ENCODE peak calls at places on chromosome 14, in ten cellular contexts. One of them, this sample, is unnamed.

GRCh38 chr14:38522724-38523123 is 266.8 kb upstream of the CLEC14A start:
- DNase-seq in GM06990: no peak
- DNase-seq in stimulated activated CD8-positive, alpha-beta memory T cell treated with anti-CD3 and anti-CD28 coated beads, Interleukin-7, amount 100 ng/mL, for 1 hour: no peak
- DNase-seq in Daoy: no peak
- DNase-seq in SW480: no peak
- DNase-seq in Ammon's horn: no peak
- DNase-seq in iPS-NIHi11: no peak
- DNase-seq in cardiac fibroblast: peak
- DNase-seq in foreskin fibroblast: no peak
- DNase-seq in effector CD8-positive, alpha-beta T cell: no peak
- DNase-seq in this sample: peak

GRCh38 chr14:35155962-35156361 is 33.6 kb downstream of the PRORP start:
- DNase-seq in GM06990: peak
- DNase-seq in stimulated activated CD8-positive, alpha-beta memory T cell treated with anti-CD3 and anti-CD28 coated beads, Interleukin-7, amount 100 ng/mL, for 1 hour: no peak
- DNase-seq in Daoy: peak
- DNase-seq in SW480: no peak
- DNase-seq in Ammon's horn: no peak
- DNase-seq in iPS-NIHi11: no peak
- DNase-seq in cardiac fibroblast: peak
- DNase-seq in foreskin fibroblast: peak
- DNase-seq in effector CD8-positive, alpha-beta T cell: no peak
- DNase-seq in this sample: peak

GRCh38 chr14:96519970-96520369 is 17.8 kb downstream of the PAPOLA start:
- DNase-seq in GM06990: no peak
- DNase-seq in stimulated activated CD8-positive, alpha-beta memory T cell treated with anti-CD3 and anti-CD28 coated beads, Interleukin-7, amount 100 ng/mL, for 1 hour: no peak
- DNase-seq in Daoy: no peak
- DNase-seq in SW480: no peak
- DNase-seq in Ammon's horn: no peak
- DNase-seq in iPS-NIHi11: no peak
- DNase-seq in cardiac fibroblast: no peak
- DNase-seq in foreskin fibroblast: no peak
- DNase-seq in effector CD8-positive, alpha-beta T cell: no peak
- DNase-seq in this sample: no peak

GRCh38 chr14:104016873-104017650 is 68.4 kb upstream of the ASPG start:
- DNase-seq in GM06990: no peak
- DNase-seq in stimulated activated CD8-positive, alpha-beta memory T cell treated with anti-CD3 and anti-CD28 coated beads, Interleukin-7, amount 100 ng/mL, for 1 hour: no peak
- DNase-seq in Daoy: no peak
- DNase-seq in SW480: no peak
- DNase-seq in Ammon's horn: no peak
- DNase-seq in iPS-NIHi11: no peak
- DNase-seq in cardiac fibroblast: no peak
- DNase-seq in foreskin fibroblast: peak
- DNase-seq in effector CD8-positive, alpha-beta T cell: no peak
- DNase-seq in this sample: peak

GRCh38 chr14:36161781-36162180 is 14.7 kb downstream of the PTCSC3 start:
- DNase-seq in GM06990: no peak
- DNase-seq in stimulated activated CD8-positive, alpha-beta memory T cell treated with anti-CD3 and anti-CD28 coated beads, Interleukin-7, amount 100 ng/mL, for 1 hour: no peak
- DNase-seq in Daoy: peak
- DNase-seq in SW480: peak
- DNase-seq in Ammon's horn: no peak
- DNase-seq in iPS-NIHi11: no peak
- DNase-seq in cardiac fibroblast: no peak
- DNase-seq in foreskin fibroblast: no peak
- DNase-seq in effector CD8-positive, alpha-beta T cell: no peak
- DNase-seq in this sample: no peak

GRCh38 chr14:101226603-101227425 is 323.3 kb upstream of the RTL1 start:
- DNase-seq in GM06990: no peak
- DNase-seq in stimulated activated CD8-positive, alpha-beta memory T cell treated with anti-CD3 and anti-CD28 coated beads, Interleukin-7, amount 100 ng/mL, for 1 hour: no peak
- DNase-seq in Daoy: no peak
- DNase-seq in SW480: peak
- DNase-seq in Ammon's horn: peak
- DNase-seq in iPS-NIHi11: no peak
- DNase-seq in cardiac fibroblast: no peak
- DNase-seq in foreskin fibroblast: no peak
- DNase-seq in effector CD8-positive, alpha-beta T cell: no peak
- DNase-seq in this sample: no peak

GRCh38 chr14:41606249-41607118 is at the start of gene LRFN5:
- DNase-seq in GM06990: no peak
- DNase-seq in stimulated activated CD8-positive, alpha-beta memory T cell treated with anti-CD3 and anti-CD28 coated beads, Interleukin-7, amount 100 ng/mL, for 1 hour: no peak
- DNase-seq in Daoy: peak
- DNase-seq in SW480: no peak
- DNase-seq in Ammon's horn: peak
- DNase-seq in iPS-NIHi11: peak
- DNase-seq in cardiac fibroblast: peak
- DNase-seq in foreskin fibroblast: peak
- DNase-seq in effector CD8-positive, alpha-beta T cell: no peak
- DNase-seq in this sample: no peak

GRCh38 chr14:62943202-62943601 is 102.1 kb downstream of the KCNH5 start:
- DNase-seq in GM06990: no peak
- DNase-seq in stimulated activated CD8-positive, alpha-beta memory T cell treated with anti-CD3 and anti-CD28 coated beads, Interleukin-7, amount 100 ng/mL, for 1 hour: no peak
- DNase-seq in Daoy: no peak
- DNase-seq in SW480: no peak
- DNase-seq in Ammon's horn: no peak
- DNase-seq in iPS-NIHi11: no peak
- DNase-seq in cardiac fibroblast: peak
- DNase-seq in foreskin fibroblast: peak
- DNase-seq in effector CD8-positive, alpha-beta T cell: no peak
- DNase-seq in this sample: no peak

GRCh38 chr14:104993306-104993705 is 7.7 kb downstream of the CLBA1 start:
- DNase-seq in GM06990: no peak
- DNase-seq in stimulated activated CD8-positive, alpha-beta memory T cell treated with anti-CD3 and anti-CD28 coated beads, Interleukin-7, amount 100 ng/mL, for 1 hour: no peak
- DNase-seq in Daoy: no peak
- DNase-seq in SW480: no peak
- DNase-seq in Ammon's horn: no peak
- DNase-seq in iPS-NIHi11: no peak
- DNase-seq in cardiac fibroblast: no peak
- DNase-seq in foreskin fibroblast: no peak
- DNase-seq in effector CD8-positive, alpha-beta T cell: no peak
- DNase-seq in this sample: no peak

GRCh38 chr14:78143489-78144145 is 26.6 kb upstream of the NRXN3 start:
- DNase-seq in GM06990: no peak
- DNase-seq in stimulated activated CD8-positive, alpha-beta memory T cell treated with anti-CD3 and anti-CD28 coated beads, Interleukin-7, amount 100 ng/mL, for 1 hour: no peak
- DNase-seq in Daoy: peak
- DNase-seq in SW480: peak
- DNase-seq in Ammon's horn: no peak
- DNase-seq in iPS-NIHi11: no peak
- DNase-seq in cardiac fibroblast: peak
- DNase-seq in foreskin fibroblast: no peak
- DNase-seq in effector CD8-positive, alpha-beta T cell: no peak
- DNase-seq in this sample: peak

GRCh38 chr14:103393687-103394626 is 8.7 kb downstream of the MARK3 start:
- DNase-seq in GM06990: peak
- DNase-seq in stimulated activated CD8-positive, alpha-beta memory T cell treated with anti-CD3 and anti-CD28 coated beads, Interleukin-7, amount 100 ng/mL, for 1 hour: no peak
- DNase-seq in Daoy: no peak
- DNase-seq in SW480: peak
- DNase-seq in Ammon's horn: no peak
- DNase-seq in iPS-NIHi11: peak
- DNase-seq in cardiac fibroblast: peak
- DNase-seq in foreskin fibroblast: peak
- DNase-seq in effector CD8-positive, alpha-beta T cell: no peak
- DNase-seq in this sample: peak

GRCh38 chr14:68548194-68549056 is 244.4 kb downstream of the ZFP36L1 start:
- DNase-seq in GM06990: no peak
- DNase-seq in stimulated activated CD8-positive, alpha-beta memory T cell treated with anti-CD3 and anti-CD28 coated beads, Interleukin-7, amount 100 ng/mL, for 1 hour: no peak
- DNase-seq in Daoy: peak
- DNase-seq in SW480: peak
- DNase-seq in Ammon's horn: peak
- DNase-seq in iPS-NIHi11: peak
- DNase-seq in cardiac fibroblast: peak
- DNase-seq in foreskin fibroblast: peak
- DNase-seq in effector CD8-positive, alpha-beta T cell: no peak
- DNase-seq in this sample: peak

GRCh38 chr14:37583358-37584210 is 11.5 kb downstream of the FOXA1 start:
- DNase-seq in GM06990: no peak
- DNase-seq in stimulated activated CD8-positive, alpha-beta memory T cell treated with anti-CD3 and anti-CD28 coated beads, Interleukin-7, amount 100 ng/mL, for 1 hour: no peak
- DNase-seq in Daoy: peak
- DNase-seq in SW480: peak
- DNase-seq in Ammon's horn: no peak
- DNase-seq in iPS-NIHi11: no peak
- DNase-seq in cardiac fibroblast: no peak
- DNase-seq in foreskin fibroblast: no peak
- DNase-seq in effector CD8-positive, alpha-beta T cell: no peak
- DNase-seq in this sample: no peak

GRCh38 chr14:80679273-80679672 is 262.3 kb downstream of the CEP128 start:
- DNase-seq in GM06990: no peak
- DNase-seq in stimulated activated CD8-positive, alpha-beta memory T cell treated with anti-CD3 and anti-CD28 coated beads, Interleukin-7, amount 100 ng/mL, for 1 hour: no peak
- DNase-seq in Daoy: no peak
- DNase-seq in SW480: no peak
- DNase-seq in Ammon's horn: no peak
- DNase-seq in iPS-NIHi11: no peak
- DNase-seq in cardiac fibroblast: peak
- DNase-seq in foreskin fibroblast: peak
- DNase-seq in effector CD8-positive, alpha-beta T cell: no peak
- DNase-seq in this sample: no peak

GRCh38 chr14:70888681-70889175 is 18.5 kb upstream of the PCNX1 start:
- DNase-seq in GM06990: no peak
- DNase-seq in stimulated activated CD8-positive, alpha-beta memory T cell treated with anti-CD3 and anti-CD28 coated beads, Interleukin-7, amount 100 ng/mL, for 1 hour: no peak
- DNase-seq in Daoy: peak
- DNase-seq in SW480: no peak
- DNase-seq in Ammon's horn: no peak
- DNase-seq in iPS-NIHi11: no peak
- DNase-seq in cardiac fibroblast: peak
- DNase-seq in foreskin fibroblast: peak
- DNase-seq in effector CD8-positive, alpha-beta T cell: no peak
- DNase-seq in this sample: no peak

GRCh38 chr14:42855159-42855558 is 1248.5 kb downstream of the LRFN5 start:
- DNase-seq in GM06990: no peak
- DNase-seq in stimulated activated CD8-positive, alpha-beta memory T cell treated with anti-CD3 and anti-CD28 coated beads, Interleukin-7, amount 100 ng/mL, for 1 hour: no peak
- DNase-seq in Daoy: no peak
- DNase-seq in SW480: no peak
- DNase-seq in Ammon's horn: no peak
- DNase-seq in iPS-NIHi11: no peak
- DNase-seq in cardiac fibroblast: no peak
- DNase-seq in foreskin fibroblast: peak
- DNase-seq in effector CD8-positive, alpha-beta T cell: no peak
- DNase-seq in this sample: no peak

GRCh38 chr14:98792171-98792570 is 479.8 kb downstream of the BCL11B start:
- DNase-seq in GM06990: no peak
- DNase-seq in stimulated activated CD8-positive, alpha-beta memory T cell treated with anti-CD3 and anti-CD28 coated beads, Interleukin-7, amount 100 ng/mL, for 1 hour: no peak
- DNase-seq in Daoy: no peak
- DNase-seq in SW480: no peak
- DNase-seq in Ammon's horn: no peak
- DNase-seq in iPS-NIHi11: no peak
- DNase-seq in cardiac fibroblast: no peak
- DNase-seq in foreskin fibroblast: no peak
- DNase-seq in effector CD8-positive, alpha-beta T cell: no peak
- DNase-seq in this sample: no peak

GRCh38 chr14:71235865-71236264 is 328.6 kb downstream of the PCNX1 start:
- DNase-seq in GM06990: no peak
- DNase-seq in stimulated activated CD8-positive, alpha-beta memory T cell treated with anti-CD3 and anti-CD28 coated beads, Interleukin-7, amount 100 ng/mL, for 1 hour: no peak
- DNase-seq in Daoy: no peak
- DNase-seq in SW480: no peak
- DNase-seq in Ammon's horn: peak
- DNase-seq in iPS-NIHi11: peak
- DNase-seq in cardiac fibroblast: no peak
- DNase-seq in foreskin fibroblast: peak
- DNase-seq in effector CD8-positive, alpha-beta T cell: no peak
- DNase-seq in this sample: no peak

GRCh38 chr14:20970983-20971704 is 15.9 kb downstream of the RNASE2 start:
- DNase-seq in GM06990: peak
- DNase-seq in stimulated activated CD8-positive, alpha-beta memory T cell treated with anti-CD3 and anti-CD28 coated beads, Interleukin-7, amount 100 ng/mL, for 1 hour: peak
- DNase-seq in Daoy: peak
- DNase-seq in SW480: peak
- DNase-seq in Ammon's horn: peak
- DNase-seq in iPS-NIHi11: peak
- DNase-seq in cardiac fibroblast: peak
- DNase-seq in foreskin fibroblast: peak
- DNase-seq in effector CD8-positive, alpha-beta T cell: peak
- DNase-seq in this sample: peak

GRCh38 chr14:75223664-75224154 is 47.3 kb upstream of the TMED10 start:
- DNase-seq in GM06990: peak
- DNase-seq in stimulated activated CD8-positive, alpha-beta memory T cell treated with anti-CD3 and anti-CD28 coated beads, Interleukin-7, amount 100 ng/mL, for 1 hour: no peak
- DNase-seq in Daoy: no peak
- DNase-seq in SW480: peak
- DNase-seq in Ammon's horn: peak
- DNase-seq in iPS-NIHi11: peak
- DNase-seq in cardiac fibroblast: no peak
- DNase-seq in foreskin fibroblast: peak
- DNase-seq in effector CD8-positive, alpha-beta T cell: no peak
- DNase-seq in this sample: peak

GRCh38 chr14:80615831-80616230 is 325.7 kb downstream of the CEP128 start:
- DNase-seq in GM06990: peak
- DNase-seq in stimulated activated CD8-positive, alpha-beta memory T cell treated with anti-CD3 and anti-CD28 coated beads, Interleukin-7, amount 100 ng/mL, for 1 hour: no peak
- DNase-seq in Daoy: no peak
- DNase-seq in SW480: no peak
- DNase-seq in Ammon's horn: no peak
- DNase-seq in iPS-NIHi11: no peak
- DNase-seq in cardiac fibroblast: no peak
- DNase-seq in foreskin fibroblast: no peak
- DNase-seq in effector CD8-positive, alpha-beta T cell: no peak
- DNase-seq in this sample: no peak

GRCh38 chr14:45658917-45659299 is 405.9 kb upstream of the MIS18BP1 start:
- DNase-seq in GM06990: no peak
- DNase-seq in stimulated activated CD8-positive, alpha-beta memory T cell treated with anti-CD3 and anti-CD28 coated beads, Interleukin-7, amount 100 ng/mL, for 1 hour: no peak
- DNase-seq in Daoy: no peak
- DNase-seq in SW480: peak
- DNase-seq in Ammon's horn: no peak
- DNase-seq in iPS-NIHi11: no peak
- DNase-seq in cardiac fibroblast: no peak
- DNase-seq in foreskin fibroblast: no peak
- DNase-seq in effector CD8-positive, alpha-beta T cell: no peak
- DNase-seq in this sample: no peak

GRCh38 chr14:50035214-50035613 is 81.2 kb downstream of the VCPKMT start:
- DNase-seq in GM06990: no peak
- DNase-seq in stimulated activated CD8-positive, alpha-beta memory T cell treated with anti-CD3 and anti-CD28 coated beads, Interleukin-7, amount 100 ng/mL, for 1 hour: no peak
- DNase-seq in Daoy: no peak
- DNase-seq in SW480: no peak
- DNase-seq in Ammon's horn: no peak
- DNase-seq in iPS-NIHi11: no peak
- DNase-seq in cardiac fibroblast: no peak
- DNase-seq in foreskin fibroblast: no peak
- DNase-seq in effector CD8-positive, alpha-beta T cell: no peak
- DNase-seq in this sample: peak

GRCh38 chr14:92922883-92923743 is at the start of gene CHGA:
- DNase-seq in GM06990: peak
- DNase-seq in stimulated activated CD8-positive, alpha-beta memory T cell treated with anti-CD3 and anti-CD28 coated beads, Interleukin-7, amount 100 ng/mL, for 1 hour: peak
- DNase-seq in Daoy: peak
- DNase-seq in SW480: peak
- DNase-seq in Ammon's horn: peak
- DNase-seq in iPS-NIHi11: peak
- DNase-seq in cardiac fibroblast: peak
- DNase-seq in foreskin fibroblast: peak
- DNase-seq in effector CD8-positive, alpha-beta T cell: peak
- DNase-seq in this sample: peak

GRCh38 chr14:64879635-64880381 is at the start of gene SPTB:
- DNase-seq in GM06990: peak
- DNase-seq in stimulated activated CD8-positive, alpha-beta memory T cell treated with anti-CD3 and anti-CD28 coated beads, Interleukin-7, amount 100 ng/mL, for 1 hour: peak
- DNase-seq in Daoy: peak
- DNase-seq in SW480: peak
- DNase-seq in Ammon's horn: peak
- DNase-seq in iPS-NIHi11: peak
- DNase-seq in cardiac fibroblast: no peak
- DNase-seq in foreskin fibroblast: peak
- DNase-seq in effector CD8-positive, alpha-beta T cell: peak
- DNase-seq in this sample: peak

GRCh38 chr14:50360851-50361250 is 35.8 kb downstream of the CDKL1 start:
- DNase-seq in GM06990: no peak
- DNase-seq in stimulated activated CD8-positive, alpha-beta memory T cell treated with anti-CD3 and anti-CD28 coated beads, Interleukin-7, amount 100 ng/mL, for 1 hour: no peak
- DNase-seq in Daoy: no peak
- DNase-seq in SW480: no peak
- DNase-seq in Ammon's horn: no peak
- DNase-seq in iPS-NIHi11: no peak
- DNase-seq in cardiac fibroblast: no peak
- DNase-seq in foreskin fibroblast: no peak
- DNase-seq in effector CD8-positive, alpha-beta T cell: no peak
- DNase-seq in this sample: no peak

GRCh38 chr14:59657769-59658168 is 81.2 kb upstream of the CCDC175 start:
- DNase-seq in GM06990: no peak
- DNase-seq in stimulated activated CD8-positive, alpha-beta memory T cell treated with anti-CD3 and anti-CD28 coated beads, Interleukin-7, amount 100 ng/mL, for 1 hour: no peak
- DNase-seq in Daoy: no peak
- DNase-seq in SW480: no peak
- DNase-seq in Ammon's horn: no peak
- DNase-seq in iPS-NIHi11: no peak
- DNase-seq in cardiac fibroblast: no peak
- DNase-seq in foreskin fibroblast: no peak
- DNase-seq in effector CD8-positive, alpha-beta T cell: no peak
- DNase-seq in this sample: no peak